ENCODE peak calls at places on chromosome 1, in nine cellular contexts. X is suprapubic skin, V is Peyer's patch, W is pancreas, Y is GM23338, A is tibial artery, D is brain microvascular endothelial cell, Z is stomach, Q is left lung. T is an unnamed sample.

GRCh38 chr1:43153443-43153842 is 18.6 kb downstream of the EBNA1BP2 start:
- DNase-seq in X (no peak), V (no peak), W (no peak), Y (no peak), A (no peak), D (no peak), Z (no peak), Q (no peak), T (no peak)

GRCh38 chr1:16186655-16187235 is 25.7 kb downstream of the ARHGEF19 start:
- DNase-seq in X (no peak), V (no peak), W (no peak), Y (no peak), A (no peak), D (no peak), Z (no peak), Q (peak), T (no peak)

GRCh38 chr1:156165083-156165482 is 11.7 kb downstream of the SEMA4A start:
- DNase-seq in X (no peak), V (no peak), W (no peak), Y (no peak), A (no peak), D (no peak), Z (no peak), Q (no peak), T (no peak)

GRCh38 chr1:67532452-67533216 is 102.4 kb upstream of the SERBP1 start:
- DNase-seq in X (no peak), V (no peak), W (no peak), Y (peak), A (peak), D (peak), Z (peak), Q (no peak), T (peak)

GRCh38 chr1:207052736-207053545 is at the start of gene PFKFB2:
- DNase-seq in X (peak), V (peak), W (peak), Y (peak), A (peak), D (peak), Z (peak), Q (peak), T (peak)

GRCh38 chr1:48227165-48228013 is 4.9 kb downstream of the SLC5A9 start:
- DNase-seq in X (no peak), V (peak), W (no peak), Y (no peak), A (no peak), D (no peak), Z (no peak), Q (no peak), T (no peak)

GRCh38 chr1:230104395-230105244 is 37.6 kb downstream of the GALNT2 start:
- DNase-seq in X (peak), V (peak), W (peak), Y (peak), A (peak), D (peak), Z (peak), Q (peak), T (peak)

GRCh38 chr1:156859523-156860112 is 701 bp upstream of the INSRR start:
- DNase-seq in X (no peak), V (no peak), W (no peak), Y (peak), A (no peak), D (no peak), Z (peak), Q (no peak), T (no peak)

GRCh38 chr1:24157921-24158481 is 15.1 kb upstream of the IL22RA1 start:
- DNase-seq in X (no peak), V (no peak), W (no peak), Y (peak), A (no peak), D (no peak), Z (no peak), Q (no peak), T (no peak)

DNA sequence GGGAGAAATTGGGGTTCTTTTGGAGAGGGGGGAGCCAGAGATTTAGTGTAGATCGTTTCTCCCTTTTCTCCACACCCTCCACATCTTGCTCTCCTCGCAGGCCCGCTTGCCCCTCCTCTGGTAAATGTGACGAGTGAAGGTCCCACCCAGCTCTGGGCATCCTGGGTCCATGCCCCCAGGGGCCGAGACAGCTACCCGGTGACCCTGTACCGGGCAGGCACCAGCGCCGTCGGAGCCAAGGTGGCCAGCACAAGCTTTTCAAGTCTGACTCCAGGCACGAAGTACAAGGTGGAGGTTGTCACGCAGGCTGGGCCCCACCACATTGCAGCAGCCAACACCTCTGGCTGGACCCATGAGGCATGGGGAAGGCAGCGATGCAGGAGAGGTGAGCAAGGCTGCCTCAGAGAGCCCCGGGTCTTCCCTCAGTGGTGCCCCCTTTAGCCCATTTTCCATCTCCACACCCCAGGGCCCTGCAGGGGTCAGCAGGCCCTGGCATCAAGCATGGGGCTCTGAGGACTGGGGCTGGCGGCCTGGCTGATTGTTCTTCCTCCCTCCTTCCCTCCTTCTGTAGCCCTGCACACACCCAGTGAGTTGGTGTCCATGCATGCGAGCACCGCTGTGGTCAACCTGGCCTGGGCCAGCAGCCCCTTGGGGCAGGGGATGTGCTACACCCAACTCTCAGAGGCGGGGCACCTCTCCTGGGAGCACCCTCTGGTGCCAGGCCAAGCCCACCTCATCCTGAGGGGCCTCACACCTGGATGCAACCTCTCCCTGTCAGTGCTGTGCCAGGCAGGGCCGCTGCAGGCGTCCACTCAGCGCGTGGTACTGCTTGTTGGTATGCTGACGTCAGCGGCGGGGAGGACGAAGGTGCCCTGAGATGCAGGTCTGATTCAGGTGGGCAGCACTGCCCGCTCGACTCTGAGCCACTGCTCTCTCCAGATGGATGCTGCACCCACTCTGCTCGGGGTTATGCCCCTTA is 16.4 kb upstream of the LGR6 start:
- DNase-seq in X (no peak), V (no peak), W (no peak), Y (peak), A (no peak), D (no peak), Z (no peak), Q (no peak), T (no peak)
- TF ChIP-seq CTCF in X (no peak), V (no peak), W (no peak), Y (peak), A (no peak), D (no peak), Z (no peak), Q (no peak), T (no peak)

DNA sequence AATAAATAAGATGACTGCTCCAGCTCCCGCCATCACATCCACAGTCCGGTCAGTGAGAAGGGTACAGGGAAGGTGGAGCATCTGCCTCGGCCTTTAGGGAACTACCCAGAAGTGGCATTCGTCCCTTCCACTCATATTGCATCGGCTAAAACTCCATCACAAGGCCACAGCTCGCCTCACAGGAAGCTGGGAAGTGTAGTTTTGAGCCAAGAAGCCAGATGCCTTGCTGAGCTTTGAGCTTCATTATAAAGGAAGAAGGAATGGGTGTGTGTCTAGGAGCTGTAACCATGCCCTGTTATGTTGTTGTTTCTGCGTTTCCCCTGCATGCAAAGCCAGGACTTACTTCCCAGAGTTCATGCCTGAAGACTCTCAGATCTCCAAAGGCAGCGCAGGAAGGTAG is 61.1 kb downstream of the OPTC start:
- DNase-seq in X (no peak), V (no peak), W (no peak), Y (peak), A (no peak), D (no peak), Z (no peak), Q (no peak), T (no peak)
- H3K4me3 ChIP-seq in X (no peak), V (no peak), W (no peak), Y (no peak), A (no peak), D (no peak), Z (no peak), Q (no peak), T (no peak)

GRCh38 chr1:183716286-183716685 is 63.2 kb upstream of the APOBEC4 start:
- DNase-seq in X (no peak), V (no peak), W (no peak), Y (no peak), A (no peak), D (no peak), Z (no peak), Q (no peak), T (no peak)

GRCh38 chr1:183710734-183711133 is 57.6 kb upstream of the APOBEC4 start:
- DNase-seq in X (no peak), V (no peak), W (no peak), Y (no peak), A (no peak), D (no peak), Z (no peak), Q (no peak), T (no peak)

GRCh38 chr1:183710333-183710732 is 57.2 kb upstream of the APOBEC4 start:
- DNase-seq in X (no peak), V (no peak), W (no peak), Y (no peak), A (no peak), D (no peak), Z (no peak), Q (no peak), T (no peak)

GRCh38 chr1:183711165-183711678 is 58.1 kb upstream of the APOBEC4 start:
- DNase-seq in X (no peak), V (no peak), W (no peak), Y (no peak), A (no peak), D (no peak), Z (no peak), Q (no peak), T (no peak)

GRCh38 chr1:183711691-183712401 is 58.7 kb upstream of the APOBEC4 start:
- DNase-seq in X (no peak), V (no peak), W (no peak), Y (no peak), A (no peak), D (peak), Z (no peak), Q (no peak), T (peak)
- TF ChIP-seq CTCF in X (no peak), V (no peak), W (no peak), Y (no peak), A (no peak), D (peak), Z (no peak), Q (no peak), T (no peak)

DNA sequence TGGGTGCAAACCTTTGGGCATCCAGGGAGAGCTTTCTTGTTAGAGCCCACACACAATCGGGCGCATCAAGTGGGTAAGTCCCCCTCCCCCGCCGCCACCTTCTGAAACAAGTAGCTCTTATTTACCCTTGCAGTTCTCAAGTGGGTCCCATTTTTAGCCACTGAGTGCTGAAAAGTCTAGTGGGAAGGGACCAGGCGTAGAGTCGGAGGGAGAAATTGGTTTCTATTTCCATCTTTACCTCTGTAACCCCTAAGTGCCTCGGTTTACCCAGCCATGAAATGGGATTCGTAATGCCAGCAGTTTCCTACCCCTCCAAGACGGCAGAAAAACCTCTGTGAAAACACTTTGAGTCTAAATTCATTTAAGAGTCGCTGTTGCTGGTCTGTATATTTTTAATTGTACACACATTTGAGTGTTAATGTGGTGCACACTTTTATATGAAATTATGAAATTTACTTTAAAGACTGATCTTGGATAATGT is 904 bp downstream of the TLCD4 start:
- DNase-seq in X (no peak), V (peak), W (no peak), Y (no peak), A (peak), D (no peak), Z (no peak), Q (no peak), T (no peak)
- H3K4me3 ChIP-seq in X (peak), V (peak), W (peak), Y (peak), A (peak), D (peak), Z (peak), Q (peak), T (no peak)

GRCh38 chr1:200867018-200867811 is 5.6 kb upstream of the GPR25 start:
- DNase-seq in X (no peak), V (no peak), W (no peak), Y (no peak), A (no peak), D (peak), Z (no peak), Q (no peak), T (no peak)

GRCh38 chr1:200866521-200866920 is 6.3 kb upstream of the GPR25 start:
- DNase-seq in X (no peak), V (no peak), W (no peak), Y (no peak), A (no peak), D (peak), Z (no peak), Q (no peak), T (no peak)

GRCh38 chr1:200862713-200863415 is 9.9 kb upstream of the GPR25 start:
- DNase-seq in X (no peak), V (no peak), W (no peak), Y (no peak), A (no peak), D (no peak), Z (no peak), Q (no peak), T (no peak)

GRCh38 chr1:200857804-200858203 is 15.0 kb upstream of the GPR25 start:
- DNase-seq in X (no peak), V (no peak), W (no peak), Y (no peak), A (no peak), D (no peak), Z (no peak), Q (no peak), T (no peak)

GRCh38 chr1:200861937-200862647 is 10.7 kb upstream of the GPR25 start:
- DNase-seq in X (no peak), V (no peak), W (no peak), Y (no peak), A (no peak), D (no peak), Z (no peak), Q (no peak), T (no peak)
- TF ChIP-seq CTCF in X (no peak), V (no peak), W (no peak), Y (no peak), A (no peak), D (no peak), Z (no peak), Q (no peak), T (no peak)

GRCh38 chr1:31577515-31578191 is 1.3 kb downstream of the TINAGL1 start:
- DNase-seq in X (no peak), V (no peak), W (no peak), Y (peak), A (no peak), D (no peak), Z (no peak), Q (peak), T (no peak)

GRCh38 chr1:31574749-31575372 is 1.5 kb upstream of the TINAGL1 start:
- DNase-seq in X (no peak), V (no peak), W (no peak), Y (no peak), A (no peak), D (no peak), Z (no peak), Q (no peak), T (no peak)

GRCh38 chr1:31576743-31577455 is 584 bp downstream of the TINAGL1 start:
- DNase-seq in X (no peak), V (no peak), W (no peak), Y (no peak), A (no peak), D (no peak), Z (peak), Q (no peak), T (no peak)

GRCh38 chr1:31575373-31576140 is 758 bp upstream of the TINAGL1 start:
- DNase-seq in X (no peak), V (no peak), W (no peak), Y (peak), A (no peak), D (no peak), Z (peak), Q (no peak), T (no peak)

DNA sequence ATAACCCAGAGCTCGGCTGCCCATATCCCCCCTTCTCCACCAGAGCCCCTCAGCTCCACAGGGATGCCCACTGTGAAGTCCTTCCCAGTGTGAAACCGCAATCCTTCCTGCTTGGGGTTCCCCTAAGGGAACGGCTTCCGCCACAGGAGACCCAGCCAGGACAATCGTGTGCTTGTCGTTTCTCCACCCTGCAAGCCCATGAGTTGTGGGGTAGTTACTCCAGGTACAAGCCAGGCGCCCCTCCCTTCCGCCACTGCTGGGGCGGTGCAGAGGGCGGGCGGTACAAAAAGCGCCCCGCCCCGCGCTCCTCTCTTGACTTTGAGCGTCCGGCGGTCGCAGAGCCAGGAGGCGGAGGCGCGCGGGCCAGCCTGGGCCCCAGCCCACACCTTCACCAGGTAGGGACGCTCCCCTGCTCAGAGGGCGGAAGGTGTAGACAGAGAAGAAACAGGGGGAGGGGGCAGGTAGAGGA is at the start of gene TINAGL1:
- DNase-seq in X (no peak), V (no peak), W (no peak), Y (peak), A (no peak), D (no peak), Z (peak), Q (peak), T (no peak)
- H3K4me3 ChIP-seq in X (peak), V (peak), W (peak), Y (peak), A (peak), D (peak), Z (peak), Q (peak), T (no peak)

GRCh38 chr1:175222296-175222938 is 29.8 kb upstream of the KIAA0040 start:
- DNase-seq in X (no peak), V (no peak), W (no peak), Y (no peak), A (no peak), D (no peak), Z (no peak), Q (no peak), T (no peak)

GRCh38 chr1:175220853-175221547 is 28.4 kb upstream of the KIAA0040 start:
- DNase-seq in X (no peak), V (no peak), W (no peak), Y (peak), A (no peak), D (no peak), Z (no peak), Q (no peak), T (no peak)

GRCh38 chr1:175218786-175219447 is 26.3 kb upstream of the KIAA0040 start:
- DNase-seq in X (no peak), V (no peak), W (no peak), Y (no peak), A (no peak), D (no peak), Z (no peak), Q (no peak), T (no peak)

GRCh38 chr1:175219774-175220173 is 27.2 kb upstream of the KIAA0040 start:
- DNase-seq in X (no peak), V (no peak), W (no peak), Y (no peak), A (no peak), D (no peak), Z (no peak), Q (no peak), T (no peak)

GRCh38 chr1:175221548-175222175 is 29.1 kb upstream of the KIAA0040 start:
- DNase-seq in X (no peak), V (no peak), W (peak), Y (peak), A (peak), D (no peak), Z (peak), Q (no peak), T (no peak)
- TF ChIP-seq CTCF in X (no peak), V (peak), W (no peak), Y (peak), A (peak), D (no peak), Z (peak), Q (no peak), T (no peak)

T was measured in AG09309.